ENCODE peak calls at places on chromosomes 13 and 19, in seven cellular contexts. One of them, this sample, is unnamed.
A peak's percentile ranks its signal among the peaks of the same experiment; 100 is the strongest.

GRCh38 chr13:112079696-112080095 is 12.7 kb downstream of the SOX1 start:
- DNase-seq in esophagus squamous epithelium: no peak
- DNase-seq in stomach: no peak
- DNase-seq in aorta: no peak
- DNase-seq in T-helper 2 cell: no peak
- DNase-seq in NCI-H345: peak; percentile 30
- DNase-seq in kidney glomerular epithelial cell: no peak
- DNase-seq in this sample: no peak

GRCh38 chr13:61002686-61003085 is 413.0 kb downstream of the PCDH20 start:
- DNase-seq in esophagus squamous epithelium: no peak
- DNase-seq in stomach: no peak
- DNase-seq in aorta: no peak
- DNase-seq in T-helper 2 cell: no peak
- DNase-seq in NCI-H345: no peak
- DNase-seq in kidney glomerular epithelial cell: no peak
- DNase-seq in this sample: no peak

GRCh38 chr19:14782978-14783545 is 4.7 kb upstream of the ADGRE2 start:
- DNase-seq in esophagus squamous epithelium: no peak
- DNase-seq in stomach: no peak
- DNase-seq in aorta: no peak
- DNase-seq in T-helper 2 cell: no peak
- DNase-seq in NCI-H345: no peak
- DNase-seq in kidney glomerular epithelial cell: no peak
- DNase-seq in this sample: no peak

GRCh38 chr13:21988624-21989023 is 317.8 kb downstream of the FGF9 start:
- DNase-seq in esophagus squamous epithelium: no peak
- DNase-seq in stomach: no peak
- DNase-seq in aorta: no peak
- DNase-seq in T-helper 2 cell: no peak
- DNase-seq in NCI-H345: no peak
- DNase-seq in kidney glomerular epithelial cell: no peak
- DNase-seq in this sample: no peak

GRCh38 chr19:13366529-13367143 is 139.6 kb downstream of the CACNA1A start:
- DNase-seq in esophagus squamous epithelium: no peak
- DNase-seq in stomach: no peak
- DNase-seq in aorta: no peak
- DNase-seq in T-helper 2 cell: no peak
- DNase-seq in NCI-H345: no peak
- DNase-seq in kidney glomerular epithelial cell: peak; percentile 2
- DNase-seq in this sample: no peak

GRCh38 chr19:4506449-4507149 is 11.7 kb downstream of the PLIN4 start:
- DNase-seq in esophagus squamous epithelium: no peak
- DNase-seq in stomach: no peak
- DNase-seq in aorta: no peak
- DNase-seq in T-helper 2 cell: no peak
- DNase-seq in NCI-H345: no peak
- DNase-seq in kidney glomerular epithelial cell: no peak
- DNase-seq in this sample: no peak

GRCh38 chr13:50123862-50124535 is 108.8 kb downstream of the KCNRG start:
- DNase-seq in esophagus squamous epithelium: peak; percentile 93
- DNase-seq in stomach: peak; percentile 79
- DNase-seq in aorta: peak; percentile 93
- DNase-seq in T-helper 2 cell: peak; percentile 73
- DNase-seq in NCI-H345: peak; percentile 41
- DNase-seq in kidney glomerular epithelial cell: peak; percentile 86
- DNase-seq in this sample: peak; percentile 56

GRCh38 chr19:6822311-6822670 is 49.8 kb downstream of the VAV1 start:
- DNase-seq in esophagus squamous epithelium: no peak
- DNase-seq in stomach: no peak
- DNase-seq in aorta: no peak
- DNase-seq in T-helper 2 cell: no peak
- DNase-seq in NCI-H345: peak; percentile 44
- DNase-seq in kidney glomerular epithelial cell: no peak
- DNase-seq in this sample: no peak

GRCh38 chr19:39846678-39847486 is 703 bp upstream of the FBL start:
- DNase-seq in esophagus squamous epithelium: no peak
- DNase-seq in stomach: no peak
- DNase-seq in aorta: no peak
- DNase-seq in T-helper 2 cell: no peak
- DNase-seq in NCI-H345: no peak
- DNase-seq in kidney glomerular epithelial cell: no peak
- DNase-seq in this sample: no peak

GRCh38 chr13:67138937-67139336 is 91.2 kb downstream of the PCDH9 start:
- DNase-seq in esophagus squamous epithelium: no peak
- DNase-seq in stomach: no peak
- DNase-seq in aorta: no peak
- DNase-seq in T-helper 2 cell: no peak
- DNase-seq in NCI-H345: no peak
- DNase-seq in kidney glomerular epithelial cell: no peak
- DNase-seq in this sample: no peak

GRCh38 chr13:20798027-20798426 is 24.3 kb upstream of the EEF1AKMT1 start:
- DNase-seq in esophagus squamous epithelium: no peak
- DNase-seq in stomach: no peak
- DNase-seq in aorta: no peak
- DNase-seq in T-helper 2 cell: no peak
- DNase-seq in NCI-H345: no peak
- DNase-seq in kidney glomerular epithelial cell: no peak
- DNase-seq in this sample: no peak

GRCh38 chr13:70370924-70371323 is 262.7 kb upstream of the KLHL1 start:
- DNase-seq in esophagus squamous epithelium: no peak
- DNase-seq in stomach: no peak
- DNase-seq in aorta: no peak
- DNase-seq in T-helper 2 cell: no peak
- DNase-seq in NCI-H345: no peak
- DNase-seq in kidney glomerular epithelial cell: no peak
- DNase-seq in this sample: no peak

GRCh38 chr19:48501961-48502719 is 9.5 kb downstream of the LMTK3 start:
- DNase-seq in esophagus squamous epithelium: peak; percentile 61
- DNase-seq in stomach: peak; percentile 95
- DNase-seq in aorta: peak; percentile 86
- DNase-seq in T-helper 2 cell: peak; percentile 84
- DNase-seq in NCI-H345: peak; percentile 95
- DNase-seq in kidney glomerular epithelial cell: peak; percentile 57
- DNase-seq in this sample: peak; percentile 63

GRCh38 chr13:20610006-20610405 is 43.0 kb downstream of the IFT88 start:
- DNase-seq in esophagus squamous epithelium: no peak
- DNase-seq in stomach: no peak
- DNase-seq in aorta: no peak
- DNase-seq in T-helper 2 cell: no peak
- DNase-seq in NCI-H345: no peak
- DNase-seq in kidney glomerular epithelial cell: no peak
- DNase-seq in this sample: no peak

GRCh38 chr19:17052439-17052838 is 22.8 kb downstream of the HAUS8 start:
- DNase-seq in esophagus squamous epithelium: no peak
- DNase-seq in stomach: peak; percentile 32
- DNase-seq in aorta: no peak
- DNase-seq in T-helper 2 cell: peak; percentile 35
- DNase-seq in NCI-H345: no peak
- DNase-seq in kidney glomerular epithelial cell: peak; percentile 20
- DNase-seq in this sample: peak; percentile 19

This sample was measured in activated T-cell treated with anti-CD3 and anti-CD28 coated beads for 1 hour.